ENCODE peak calls at places on chromosomes 16 and 17, in seven cellular contexts. One of them, this sample, is unnamed.

GRCh38 chr17:65956814-65957213 is 235.1 kb downstream of the CEP112 start:
- DNase-seq in NCI-H460: no peak
- DNase-seq in A172: no peak
- DNase-seq in CD8-positive, alpha-beta memory T cell: no peak
- DNase-seq in hepatic stellate cell: no peak
- DNase-seq in activated CD8-positive, alpha-beta T cell treated with anti-CD3 and anti-CD28 coated beads, Interleukin-2, amount 10 ng/mL, durations not matched to agents 7 days and 5 days: no peak
- DNase-seq in HEK293T: no peak
- DNase-seq in this sample: no peak

GRCh38 chr17:72726936-72727335 is 365.6 kb downstream of the SLC39A11 start:
- DNase-seq in NCI-H460: no peak
- DNase-seq in A172: peak
- DNase-seq in CD8-positive, alpha-beta memory T cell: peak
- DNase-seq in hepatic stellate cell: no peak
- DNase-seq in activated CD8-positive, alpha-beta T cell treated with anti-CD3 and anti-CD28 coated beads, Interleukin-2, amount 10 ng/mL, durations not matched to agents 7 days and 5 days: peak
- DNase-seq in HEK293T: no peak
- DNase-seq in this sample: no peak

GRCh38 chr17:62807812-62808575 is at the start of gene MARCHF10:
- DNase-seq in NCI-H460: no peak
- DNase-seq in A172: no peak
- DNase-seq in CD8-positive, alpha-beta memory T cell: peak
- DNase-seq in hepatic stellate cell: peak
- DNase-seq in activated CD8-positive, alpha-beta T cell treated with anti-CD3 and anti-CD28 coated beads, Interleukin-2, amount 10 ng/mL, durations not matched to agents 7 days and 5 days: peak
- DNase-seq in HEK293T: no peak
- DNase-seq in this sample: no peak

GRCh38 chr17:50331085-50331791 is 14.7 kb upstream of the XYLT2 start:
- DNase-seq in NCI-H460: no peak
- DNase-seq in A172: peak
- DNase-seq in CD8-positive, alpha-beta memory T cell: no peak
- DNase-seq in hepatic stellate cell: no peak
- DNase-seq in activated CD8-positive, alpha-beta T cell treated with anti-CD3 and anti-CD28 coated beads, Interleukin-2, amount 10 ng/mL, durations not matched to agents 7 days and 5 days: no peak
- DNase-seq in HEK293T: no peak
- DNase-seq in this sample: no peak

GRCh38 chr17:8402921-8403536 is 5.4 kb upstream of the RNF222 start:
- DNase-seq in NCI-H460: no peak
- DNase-seq in A172: no peak
- DNase-seq in CD8-positive, alpha-beta memory T cell: no peak
- DNase-seq in hepatic stellate cell: no peak
- DNase-seq in activated CD8-positive, alpha-beta T cell treated with anti-CD3 and anti-CD28 coated beads, Interleukin-2, amount 10 ng/mL, durations not matched to agents 7 days and 5 days: no peak
- DNase-seq in HEK293T: no peak
- DNase-seq in this sample: no peak

GRCh38 chr16:4676826-4677225 is 16.5 kb upstream of the NUDT16L1 start:
- DNase-seq in NCI-H460: no peak
- DNase-seq in A172: no peak
- DNase-seq in CD8-positive, alpha-beta memory T cell: no peak
- DNase-seq in hepatic stellate cell: no peak
- DNase-seq in activated CD8-positive, alpha-beta T cell treated with anti-CD3 and anti-CD28 coated beads, Interleukin-2, amount 10 ng/mL, durations not matched to agents 7 days and 5 days: peak
- DNase-seq in HEK293T: no peak
- DNase-seq in this sample: no peak

GRCh38 chr17:47172698-47173565 is 16.2 kb downstream of the CDC27 start:
- DNase-seq in NCI-H460: no peak
- DNase-seq in A172: no peak
- DNase-seq in CD8-positive, alpha-beta memory T cell: no peak
- DNase-seq in hepatic stellate cell: no peak
- DNase-seq in activated CD8-positive, alpha-beta T cell treated with anti-CD3 and anti-CD28 coated beads, Interleukin-2, amount 10 ng/mL, durations not matched to agents 7 days and 5 days: no peak
- DNase-seq in HEK293T: no peak
- DNase-seq in this sample: no peak

GRCh38 chr16:84724619-84725307 is 25.0 kb downstream of the USP10 start:
- DNase-seq in NCI-H460: no peak
- DNase-seq in A172: no peak
- DNase-seq in CD8-positive, alpha-beta memory T cell: no peak
- DNase-seq in hepatic stellate cell: no peak
- DNase-seq in activated CD8-positive, alpha-beta T cell treated with anti-CD3 and anti-CD28 coated beads, Interleukin-2, amount 10 ng/mL, durations not matched to agents 7 days and 5 days: peak
- DNase-seq in HEK293T: no peak
- DNase-seq in this sample: no peak

GRCh38 chr16:52099382-52099781 is 447.6 kb downstream of the TOX3 start:
- DNase-seq in NCI-H460: no peak
- DNase-seq in A172: no peak
- DNase-seq in CD8-positive, alpha-beta memory T cell: no peak
- DNase-seq in hepatic stellate cell: no peak
- DNase-seq in activated CD8-positive, alpha-beta T cell treated with anti-CD3 and anti-CD28 coated beads, Interleukin-2, amount 10 ng/mL, durations not matched to agents 7 days and 5 days: no peak
- DNase-seq in HEK293T: no peak
- DNase-seq in this sample: no peak

GRCh38 chr16:12462690-12463646 is 340.7 kb downstream of the CPPED1 start:
- DNase-seq in NCI-H460: no peak
- DNase-seq in A172: peak
- DNase-seq in CD8-positive, alpha-beta memory T cell: no peak
- DNase-seq in hepatic stellate cell: peak
- DNase-seq in activated CD8-positive, alpha-beta T cell treated with anti-CD3 and anti-CD28 coated beads, Interleukin-2, amount 10 ng/mL, durations not matched to agents 7 days and 5 days: no peak
- DNase-seq in HEK293T: no peak
- DNase-seq in this sample: peak

GRCh38 chr17:8332688-8333087 is 7.0 kb upstream of the ODF4 start:
- DNase-seq in NCI-H460: no peak
- DNase-seq in A172: no peak
- DNase-seq in CD8-positive, alpha-beta memory T cell: no peak
- DNase-seq in hepatic stellate cell: no peak
- DNase-seq in activated CD8-positive, alpha-beta T cell treated with anti-CD3 and anti-CD28 coated beads, Interleukin-2, amount 10 ng/mL, durations not matched to agents 7 days and 5 days: no peak
- DNase-seq in HEK293T: no peak
- DNase-seq in this sample: no peak

GRCh38 chr17:33396818-33397217 is 103.7 kb upstream of the ASIC2 start:
- DNase-seq in NCI-H460: no peak
- DNase-seq in A172: no peak
- DNase-seq in CD8-positive, alpha-beta memory T cell: no peak
- DNase-seq in hepatic stellate cell: no peak
- DNase-seq in activated CD8-positive, alpha-beta T cell treated with anti-CD3 and anti-CD28 coated beads, Interleukin-2, amount 10 ng/mL, durations not matched to agents 7 days and 5 days: no peak
- DNase-seq in HEK293T: no peak
- DNase-seq in this sample: no peak

GRCh38 chr17:42969006-42969581 is 4.8 kb upstream of the AARSD1 start:
- DNase-seq in NCI-H460: no peak
- DNase-seq in A172: no peak
- DNase-seq in CD8-positive, alpha-beta memory T cell: no peak
- DNase-seq in hepatic stellate cell: no peak
- DNase-seq in activated CD8-positive, alpha-beta T cell treated with anti-CD3 and anti-CD28 coated beads, Interleukin-2, amount 10 ng/mL, durations not matched to agents 7 days and 5 days: no peak
- DNase-seq in HEK293T: no peak
- DNase-seq in this sample: no peak

GRCh38 chr16:61579195-61579594 is 457.0 kb downstream of the CDH8 start:
- DNase-seq in NCI-H460: no peak
- DNase-seq in A172: no peak
- DNase-seq in CD8-positive, alpha-beta memory T cell: no peak
- DNase-seq in hepatic stellate cell: no peak
- DNase-seq in activated CD8-positive, alpha-beta T cell treated with anti-CD3 and anti-CD28 coated beads, Interleukin-2, amount 10 ng/mL, durations not matched to agents 7 days and 5 days: no peak
- DNase-seq in HEK293T: no peak
- DNase-seq in this sample: no peak

GRCh38 chr16:57594531-57595031 is 33.8 kb upstream of the ADGRG1 start:
- DNase-seq in NCI-H460: no peak
- DNase-seq in A172: no peak
- DNase-seq in CD8-positive, alpha-beta memory T cell: no peak
- DNase-seq in hepatic stellate cell: no peak
- DNase-seq in activated CD8-positive, alpha-beta T cell treated with anti-CD3 and anti-CD28 coated beads, Interleukin-2, amount 10 ng/mL, durations not matched to agents 7 days and 5 days: no peak
- DNase-seq in HEK293T: no peak
- DNase-seq in this sample: no peak

GRCh38 chr17:75428775-75429469 is 23.4 kb upstream of the GRB2 start:
- DNase-seq in NCI-H460: peak
- DNase-seq in A172: peak
- DNase-seq in CD8-positive, alpha-beta memory T cell: no peak
- DNase-seq in hepatic stellate cell: peak
- DNase-seq in activated CD8-positive, alpha-beta T cell treated with anti-CD3 and anti-CD28 coated beads, Interleukin-2, amount 10 ng/mL, durations not matched to agents 7 days and 5 days: no peak
- DNase-seq in HEK293T: no peak
- DNase-seq in this sample: no peak

GRCh38 chr17:80999224-81000088 is 7.8 kb downstream of the CHMP6 start:
- DNase-seq in NCI-H460: no peak
- DNase-seq in A172: no peak
- DNase-seq in CD8-positive, alpha-beta memory T cell: no peak
- DNase-seq in hepatic stellate cell: no peak
- DNase-seq in activated CD8-positive, alpha-beta T cell treated with anti-CD3 and anti-CD28 coated beads, Interleukin-2, amount 10 ng/mL, durations not matched to agents 7 days and 5 days: no peak
- DNase-seq in HEK293T: no peak
- DNase-seq in this sample: no peak

GRCh38 chr17:66707051-66707450 is 127.9 kb upstream of the CACNG5 start:
- DNase-seq in NCI-H460: no peak
- DNase-seq in A172: no peak
- DNase-seq in CD8-positive, alpha-beta memory T cell: no peak
- DNase-seq in hepatic stellate cell: no peak
- DNase-seq in activated CD8-positive, alpha-beta T cell treated with anti-CD3 and anti-CD28 coated beads, Interleukin-2, amount 10 ng/mL, durations not matched to agents 7 days and 5 days: no peak
- DNase-seq in HEK293T: no peak
- DNase-seq in this sample: no peak

This sample was measured in foreskin melanocyte.